ENCODE peak calls at places on chromosome 15, in ten cellular contexts. R is NCI-H2081 treated with DMSO at 0.1 percent for 48 hours, F is chondrocyte, G is cardiac muscle cell, Y is SJSA1, X is EL, O is HFFc6, Q is epithelial cell of esophagus, I is left ventricle myocardium inferior, A is psoas muscle. C is an unnamed sample.

GRCh38 chr15:60529332-60529731 is 50.4 kb upstream of the ICE2 start:
- DNase-seq in G (no peak), Q (no peak), F (no peak), A (no peak), I (no peak), O (no peak), Y (no peak), X (no peak), R (no peak), C (no peak)

GRCh38 chr15:97522362-97522761 is 438.1 kb upstream of the ARRDC4 start:
- DNase-seq in Q (no peak), A (no peak), F (no peak), X (no peak), Y (no peak), I (peak), G (no peak), O (no peak), R (no peak), C (no peak)

GRCh38 chr15:41967506-41968206 is 4.7 kb downstream of the EHD4 start:
- DNase-seq in I (no peak), F (no peak), A (no peak), Q (peak), Y (no peak), R (no peak), G (peak), X (peak), O (no peak), C (no peak)

GRCh38 chr15:38864122-38864521 is 299.5 kb upstream of the RASGRP1 start:
- DNase-seq in A (no peak), R (no peak), O (no peak), G (no peak), X (no peak), I (no peak), F (no peak), Y (no peak), Q (no peak), C (no peak)

GRCh38 chr15:46129145-46129544 is 494.3 kb downstream of the SQOR start:
- DNase-seq in G (no peak), X (peak), Y (peak), A (no peak), Q (no peak), F (no peak), I (no peak), R (no peak), O (peak), C (no peak)

GRCh38 chr15:59680870-59681269 is 8.2 kb downstream of the BNIP2 start:
- DNase-seq in R (no peak), Y (no peak), O (no peak), X (no peak), Q (no peak), G (no peak), A (no peak), F (no peak), I (no peak), C (no peak)

GRCh38 chr15:42149493-42150245 is 6.8 kb downstream of the PLA2G4F start:
- DNase-seq in R (no peak), F (no peak), G (no peak), Y (no peak), I (no peak), Q (no peak), X (no peak), A (no peak), O (no peak), C (no peak)

GRCh38 chr15:70528270-70528706 is 235.1 kb downstream of the UACA start:
- DNase-seq in F (no peak), Y (no peak), G (no peak), Q (no peak), O (no peak), X (peak), R (no peak), I (no peak), A (no peak), C (no peak)

GRCh38 chr15:36415643-36416042 is 163.8 kb upstream of the CDIN1 start:
- DNase-seq in O (peak), A (no peak), G (no peak), R (no peak), I (no peak), Q (peak), X (peak), Y (no peak), F (no peak), C (no peak)

GRCh38 chr15:77346637-77347036 is 73.3 kb downstream of the PEAK1 start:
- DNase-seq in R (no peak), X (no peak), O (no peak), Y (no peak), I (no peak), A (no peak), F (no peak), G (no peak), Q (no peak), C (no peak)

GRCh38 chr15:48021336-48022086 is 99.3 kb upstream of the SLC24A5 start:
- DNase-seq in X (no peak), I (no peak), Y (no peak), O (no peak), Q (peak), G (peak), R (peak), A (no peak), F (no peak), C (no peak)

GRCh38 chr15:46815765-46816164 is 901.5 kb upstream of the SEMA6D start:
- DNase-seq in Q (no peak), O (no peak), R (no peak), G (peak), X (no peak), A (no peak), F (peak), I (peak), Y (no peak), C (no peak)

GRCh38 chr15:59371458-59372351 is 966 bp downstream of the MYO1E start:
- DNase-seq in I (peak), Q (peak), Y (no peak), G (peak), F (no peak), O (no peak), A (peak), R (no peak), X (peak), C (no peak)

GRCh38 chr15:98860647-98861041 is 146.9 kb downstream of the PGPEP1L start:
- DNase-seq in X (no peak), G (no peak), I (no peak), Q (no peak), F (no peak), Y (no peak), A (no peak), R (no peak), O (no peak), C (no peak)

GRCh38 chr15:68232937-68233336 is 3.4 kb upstream of the CLN6 start:
- DNase-seq in G (no peak), R (no peak), Q (no peak), Y (no peak), A (peak), I (no peak), O (no peak), X (no peak), F (peak), C (no peak)

GRCh38 chr15:96992817-96993216 is 662.3 kb downstream of the NR2F2 start:
- DNase-seq in R (no peak), O (no peak), G (no peak), Y (no peak), Q (no peak), A (no peak), X (peak), I (no peak), F (no peak), C (no peak)

GRCh38 chr15:57769266-57769665 is 62.8 kb downstream of the POLR2M start:
- DNase-seq in Q (no peak), O (peak), I (peak), Y (no peak), X (peak), A (peak), G (no peak), F (no peak), R (no peak), C (peak)

GRCh38 chr15:30885814-30886213 is 17.9 kb upstream of the FAN1 start:
- DNase-seq in F (no peak), R (no peak), X (peak), Q (peak), Y (no peak), I (no peak), O (peak), A (no peak), G (peak), C (no peak)

GRCh38 chr15:93428135-93428534 is 339.1 kb upstream of the RGMA start:
- DNase-seq in F (no peak), X (no peak), Q (peak), I (no peak), Y (no peak), G (no peak), A (no peak), R (no peak), O (no peak), C (no peak)

GRCh38 chr15:64753419-64754185 is 21.8 kb downstream of the RBPMS2 start:
- DNase-seq in X (no peak), A (no peak), F (no peak), R (no peak), O (no peak), I (no peak), Q (no peak), G (no peak), Y (no peak), C (no peak)

GRCh38 chr15:56244237-56244810 is 645 bp upstream of the RFX7 start:
- DNase-seq in Q (peak), G (peak), R (peak), O (peak), F (no peak), X (peak), Y (peak), A (peak), I (no peak), C (peak)

C was measured in amniotic stem cell.